ENCODE peak calls at places on chromosomes 13 and 19, in eight cellular contexts. H is left ventricle myocardium inferior, Q is kidney epithelial cell, B is tibial nerve, K is K562, L is right cardiac atrium, C is cardiac muscle cell, P is pancreas. G is an unnamed sample.

GRCh38 chr19:41753936-41754529 is 1.3 kb upstream of the CEACAM6 start:
- DNase-seq in L (peak), C (no peak), K (peak), B (peak), H (no peak), Q (no peak), P (peak), G (peak)

GRCh38 chr13:39588384-39588783 is 14.6 kb downstream of the LHFPL6 start:
- DNase-seq in L (no peak), P (no peak), K (no peak), B (no peak), Q (no peak), H (no peak), C (no peak), G (no peak)

GRCh38 chr13:108086678-108087077 is 128.7 kb downstream of the LIG4 start:
- DNase-seq in K (no peak), Q (peak), B (no peak), C (no peak), L (no peak), H (no peak), P (no peak), G (peak)

GRCh38 chr19:18119243-18120105 is 21.9 kb downstream of the MAST3 start:
- DNase-seq in P (no peak), Q (no peak), B (no peak), L (no peak), H (no peak), K (no peak), C (no peak), G (peak)

GRCh38 chr19:370641-371330 is 26.2 kb upstream of the MIER2 start:
- DNase-seq in C (no peak), K (no peak), L (no peak), Q (no peak), P (no peak), B (no peak), H (no peak), G (peak)

GRCh38 chr13:29993716-29994488 is 143.5 kb upstream of the UBL3 start:
- DNase-seq in L (no peak), Q (peak), H (no peak), K (no peak), P (no peak), B (no peak), C (peak), G (no peak)

GRCh38 chr13:54536112-54536511 is 1507.5 kb downstream of the OLFM4 start:
- DNase-seq in L (no peak), Q (no peak), K (no peak), C (peak), H (no peak), P (no peak), B (no peak), G (no peak)

GRCh38 chr13:51647067-51647466 is 62.8 kb downstream of the WDFY2 start:
- DNase-seq in C (no peak), B (no peak), K (no peak), L (no peak), H (no peak), Q (no peak), P (no peak), G (peak)

GRCh38 chr19:39304701-39305571 is 8.7 kb downstream of the IFNL1 start:
- DNase-seq in Q (no peak), K (peak), P (no peak), L (no peak), B (no peak), H (no peak), C (peak), G (no peak)

DNA sequence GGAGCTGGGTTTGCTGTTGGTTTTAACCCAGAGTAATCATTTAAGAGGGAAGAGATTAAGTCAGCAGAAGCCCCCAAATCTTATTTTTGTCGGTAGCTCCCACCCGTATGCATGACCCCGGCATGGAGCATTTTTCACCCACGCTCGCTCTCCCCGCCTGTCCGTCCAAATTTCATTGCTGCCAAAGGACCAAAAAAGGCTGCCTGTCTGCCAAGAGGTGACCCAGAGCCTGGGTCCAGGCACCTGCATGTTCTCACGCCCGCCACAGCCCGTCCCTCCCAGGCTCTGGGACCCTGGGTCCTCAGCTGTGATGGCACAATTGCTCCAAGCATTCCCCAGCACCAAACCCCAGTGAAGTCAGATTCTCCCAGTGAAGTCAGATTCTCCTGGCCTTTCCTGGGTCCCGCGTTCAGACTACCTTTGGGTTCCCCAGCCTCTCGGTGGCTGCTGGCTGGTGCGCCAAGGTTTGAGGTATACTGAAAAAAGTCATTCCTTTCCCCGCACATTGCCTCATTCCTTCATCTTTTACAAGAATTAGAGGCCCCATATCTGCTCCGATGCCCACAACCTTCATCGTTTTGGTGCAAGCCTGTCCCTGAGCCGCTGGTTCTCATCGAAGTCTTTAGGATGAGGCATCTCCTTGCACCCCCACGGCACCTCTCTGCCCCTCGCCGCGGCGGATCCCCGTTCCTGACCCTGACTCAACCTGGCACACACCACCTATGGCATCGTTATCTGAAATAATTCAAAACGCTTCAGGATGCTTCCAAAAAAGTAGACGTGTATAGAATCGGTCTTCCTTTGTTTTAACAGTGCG is 59.3 kb upstream of the F7 start:
- DNase-seq in K (no peak), P (no peak), L (no peak), B (no peak), C (no peak), H (no peak), Q (no peak), G (no peak)
- H3K4me3 ChIP-seq in K (no peak), P (no peak), L (no peak), B (no peak), C (no peak), H (no peak), Q (no peak), G (no peak)

GRCh38 chr19:21835810-21836444 is at the start of gene ZNF43:
- DNase-seq in P (peak), K (peak), C (peak), B (peak), L (peak), H (peak), Q (peak), G (peak)
- H3K4me3 ChIP-seq in P (peak), K (peak), C (peak), B (peak), L (peak), H (peak), Q (peak), G (peak)

GRCh38 chr13:97109256-97109655 is 112.9 kb upstream of the MBNL2 start:
- DNase-seq in K (no peak), L (no peak), P (no peak), H (no peak), Q (no peak), C (no peak), B (no peak), G (no peak)
- H3K4me3 ChIP-seq in K (no peak), L (no peak), P (no peak), H (peak), Q (no peak), C (no peak), B (peak), G (no peak)

GRCh38 chr19:14056741-14057356 is 5.0 kb downstream of the PALM3 start:
- DNase-seq in K (peak), P (no peak), L (no peak), C (no peak), B (no peak), Q (no peak), H (no peak), G (no peak)
- H3K4me3 ChIP-seq in K (peak), P (no peak), L (peak), C (peak), B (peak), Q (no peak), H (peak), G (no peak)

DNA sequence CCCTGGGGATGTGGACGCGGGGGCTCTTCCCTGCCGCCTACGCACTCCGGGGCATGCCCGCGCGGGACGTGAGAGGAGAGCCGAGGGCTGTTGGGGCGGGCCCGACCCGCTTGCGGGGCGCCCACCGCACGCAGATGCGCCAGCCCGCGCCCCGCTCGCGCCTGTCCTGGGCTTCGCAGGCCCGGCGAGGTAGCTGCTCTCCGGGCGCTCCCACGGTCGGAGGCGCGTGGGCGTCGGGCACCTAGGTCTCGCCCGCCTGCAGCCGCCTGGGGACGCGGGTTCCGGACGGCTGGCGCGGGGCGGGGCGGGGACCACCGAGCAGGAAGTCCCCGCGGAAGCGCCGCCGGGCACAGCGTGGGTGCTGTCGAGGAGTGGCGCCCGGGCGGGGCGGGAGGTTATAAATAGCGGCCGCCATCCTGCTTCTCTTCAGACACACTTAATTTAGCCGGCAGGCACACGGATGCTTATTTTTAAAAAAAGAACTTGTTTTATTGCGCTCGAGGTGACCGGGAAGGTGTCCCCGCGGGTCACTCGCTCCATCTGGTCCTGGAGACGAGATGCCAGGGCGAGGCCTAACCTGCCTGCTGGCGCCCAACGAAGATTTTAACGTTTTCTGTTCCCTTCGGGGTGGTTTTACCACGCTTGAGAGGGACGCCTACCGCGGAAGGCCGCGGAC is 561 bp upstream of the GJA3 start:
- DNase-seq in P (no peak), B (no peak), Q (no peak), L (peak), K (no peak), C (peak), H (no peak), G (peak)
- H3K4me3 ChIP-seq in P (no peak), B (peak), Q (peak), L (peak), K (no peak), C (peak), H (peak), G (peak)

DNA sequence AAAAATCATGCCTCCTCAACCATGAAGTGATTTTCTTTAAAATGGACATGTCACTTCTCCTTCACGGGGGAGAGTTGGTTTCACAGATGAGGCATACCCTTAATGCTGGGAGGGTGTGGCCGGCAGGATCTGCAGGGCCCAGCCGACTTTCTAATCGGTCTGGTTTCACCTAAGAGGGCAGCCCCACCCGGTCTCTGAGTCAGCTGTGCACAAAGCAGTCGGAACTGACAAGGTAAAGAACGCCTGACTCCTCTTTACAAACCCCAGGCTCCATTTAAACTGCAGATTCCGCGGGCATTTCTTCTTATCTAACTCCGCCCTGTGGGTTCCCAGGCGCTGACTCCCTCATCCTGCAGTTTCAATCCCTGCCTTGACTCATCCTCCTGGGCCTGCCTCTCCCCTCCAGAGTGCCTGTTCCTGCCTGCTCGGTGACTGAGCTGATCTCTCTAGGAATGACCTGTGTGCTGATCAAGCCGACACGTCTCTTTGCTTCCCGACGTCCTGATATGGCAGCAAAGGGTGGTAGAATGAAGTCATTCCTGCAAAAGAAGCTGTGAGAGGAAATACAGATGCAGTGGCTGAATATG is 63.4 kb downstream of the EFNB2 start:
- DNase-seq in Q (peak), H (no peak), K (peak), L (peak), C (peak), B (no peak), P (no peak), G (peak)
- H3K4me3 ChIP-seq in Q (no peak), H (peak), K (no peak), L (no peak), C (no peak), B (peak), P (no peak), G (no peak)

DNA sequence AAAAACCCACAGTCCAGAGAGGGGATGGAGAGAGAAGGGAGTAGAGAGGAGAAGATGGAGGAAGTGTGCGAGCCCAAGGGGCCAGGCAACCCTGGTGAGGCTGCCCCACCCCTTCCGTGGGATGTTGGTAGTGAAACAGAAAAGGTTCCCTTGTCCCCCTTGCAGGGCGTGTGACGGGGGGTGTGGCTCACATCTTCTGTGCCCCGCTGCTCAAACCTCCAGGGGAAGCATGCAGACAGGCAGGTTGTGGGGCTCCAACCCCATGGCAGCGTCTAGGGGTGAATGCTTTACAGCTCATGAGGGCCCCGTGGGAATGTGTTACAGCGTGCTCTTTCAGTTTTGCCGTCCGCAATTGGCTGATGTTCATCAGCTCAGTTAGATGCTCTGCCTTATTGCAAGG is 14.7 kb upstream of the EVI5L start:
- DNase-seq in Q (no peak), B (no peak), C (no peak), K (no peak), P (no peak), L (no peak), H (no peak), G (peak)
- H3K4me3 ChIP-seq in Q (no peak), B (no peak), C (no peak), K (no peak), P (no peak), L (no peak), H (no peak), G (no peak)

GRCh38 chr19:54366811-54367210 is 2.1 kb upstream of the LAIR1 start:
- DNase-seq in H (no peak), Q (no peak), C (no peak), K (no peak), B (no peak), L (no peak), P (no peak), G (no peak)

GRCh38 chr19:54373781-54374266 is 9.1 kb upstream of the LAIR1 start:
- DNase-seq in C (no peak), Q (no peak), K (no peak), L (peak), H (no peak), P (no peak), B (peak), G (no peak)

GRCh38 chr19:54364775-54365257 is at the start of gene LAIR1:
- DNase-seq in K (no peak), C (no peak), P (no peak), L (peak), B (peak), H (no peak), Q (no peak), G (no peak)

DNA sequence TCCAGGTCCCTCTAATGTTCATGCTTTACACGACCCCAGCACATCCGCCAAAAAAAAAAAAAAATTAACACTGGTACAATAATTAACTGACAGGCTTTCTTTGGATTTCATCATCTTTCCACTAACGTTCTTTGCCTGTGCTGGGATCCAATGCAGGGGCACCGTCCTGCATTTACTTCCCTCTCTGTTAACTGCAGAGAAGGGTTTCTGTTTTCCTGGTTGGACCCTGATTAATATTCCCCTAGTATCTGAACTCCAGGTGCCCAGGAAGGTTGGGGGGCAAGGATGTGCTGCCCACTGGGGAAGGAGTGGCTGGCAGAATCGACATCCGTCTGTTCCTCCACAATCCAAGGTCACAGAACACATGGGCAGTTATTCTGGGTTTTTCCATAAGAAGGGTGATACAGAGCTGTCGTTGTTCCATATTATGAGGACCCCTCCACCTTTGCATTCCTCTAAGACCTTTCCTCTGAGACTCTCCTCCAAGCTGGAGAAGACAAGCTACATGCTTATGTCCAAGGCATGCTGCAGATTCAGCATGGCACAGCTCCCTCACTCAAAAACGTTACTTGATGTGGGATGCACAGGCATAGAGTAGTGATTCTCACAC is 4.5 kb upstream of the LAIR1 start:
- DNase-seq in P (no peak), B (no peak), K (no peak), H (no peak), C (no peak), L (no peak), Q (no peak), G (no peak)
- H3K4me3 ChIP-seq in P (no peak), B (peak), K (no peak), H (no peak), C (no peak), L (no peak), Q (no peak), G (no peak)

G was measured in Karpas-422.